ENCODE peak calls at places on chromosomes 5 and 9, in five cellular contexts. U is lower leg skin, M is GM23338, D is mammary epithelial cell, A is AG04450. B is an unnamed sample.

GRCh38 chr9:34375901-34376595 is 650 bp downstream of the MYORG start:
- DNase-seq in U (no peak), M (peak), D (peak), A (no peak), B (peak)

GRCh38 chr5:28328691-28329090 is 1290.3 kb upstream of the CDH9 start:
- DNase-seq in U (no peak), M (no peak), D (peak), A (no peak), B (no peak)

GRCh38 chr9:26012797-26013594 is 334.8 kb upstream of the TUSC1 start:
- DNase-seq in U (no peak), M (no peak), D (no peak), A (no peak), B (no peak)

GRCh38 chr9:16461851-16462250 is 408.6 kb downstream of the BNC2 start:
- DNase-seq in U (no peak), M (no peak), D (no peak), A (no peak), B (no peak)

GRCh38 chr5:59346987-59347386 is 546.5 kb downstream of the PDE4D start:
- DNase-seq in U (no peak), M (no peak), D (no peak), A (no peak), B (no peak)

GRCh38 chr5:128172102-128172501 is 88.5 kb downstream of the SLC12A2 start:
- DNase-seq in U (no peak), M (no peak), D (no peak), A (no peak), B (no peak)

GRCh38 chr5:133712562-133712961 is 100.2 kb upstream of the FSTL4 start:
- DNase-seq in U (no peak), M (no peak), D (no peak), A (no peak), B (no peak)

GRCh38 chr5:63401434-63402046 is 560.7 kb downstream of the HTR1A start:
- DNase-seq in U (peak), M (peak), D (peak), A (no peak), B (peak)

GRCh38 chr5:30040483-30041116 is 1152.9 kb upstream of the CDH6 start:
- DNase-seq in U (no peak), M (peak), D (no peak), A (no peak), B (peak)

GRCh38 chr5:149062371-149063016 is 368 bp downstream of the SH3TC2 start:
- DNase-seq in U (peak), M (no peak), D (peak), A (no peak), B (peak)

GRCh38 chr5:4662845-4663244 is 477.3 kb upstream of the ADAMTS16 start:
- DNase-seq in U (no peak), M (no peak), D (no peak), A (no peak), B (no peak)

GRCh38 chr9:90724112-90724511 is 77.5 kb upstream of the SYK start:
- DNase-seq in U (no peak), M (no peak), D (no peak), A (no peak), B (no peak)

GRCh38 chr9:11805969-11806368 is 887.2 kb upstream of the TYRP1 start:
- DNase-seq in U (no peak), M (no peak), D (no peak), A (no peak), B (no peak)

GRCh38 chr9:113901196-113901818 is 25.2 kb downstream of the ZNF618 start:
- DNase-seq in U (no peak), M (no peak), D (no peak), A (no peak), B (no peak)

GRCh38 chr5:89988998-89989690 is 420.4 kb downstream of the CETN3 start:
- DNase-seq in U (no peak), M (no peak), D (no peak), A (no peak), B (no peak)

GRCh38 chr9:35718726-35719511 is 13.1 kb downstream of the TLN1 start:
- DNase-seq in U (no peak), M (no peak), D (peak), A (no peak), B (peak)

GRCh38 chr9:10045598-10045997 is 567.2 kb downstream of the PTPRD start:
- DNase-seq in U (no peak), M (peak), D (peak), A (no peak), B (peak)

GRCh38 chr9:80114241-80114640 is 542.5 kb downstream of the TLE4 start:
- DNase-seq in U (no peak), M (no peak), D (no peak), A (no peak), B (no peak)

GRCh38 chr9:85117831-85118230 is 448.3 kb downstream of the NTRK2 start:
- DNase-seq in U (no peak), M (no peak), D (peak), A (no peak), B (peak)

GRCh38 chr5:166046956-166047355 is 2244.5 kb upstream of the WWC1 start:
- DNase-seq in U (no peak), M (no peak), D (no peak), A (no peak), B (no peak)

GRCh38 chr5:58330781-58331180 is 129.1 kb downstream of the PLK2 start:
- DNase-seq in U (no peak), M (no peak), D (peak), A (no peak), B (peak)

GRCh38 chr5:138601444-138601843 is 26.2 kb upstream of the HSPA9 start:
- DNase-seq in U (no peak), M (no peak), D (peak), A (peak), B (peak)

GRCh38 chr5:59856324-59856723 is 37.2 kb downstream of the PDE4D start:
- DNase-seq in U (no peak), M (no peak), D (no peak), A (no peak), B (no peak)

GRCh38 chr5:132065351-132065937 is 5.0 kb downstream of the IL3 start:
- DNase-seq in U (no peak), M (peak), D (peak), A (peak), B (peak)

GRCh38 chr9:128274245-128274644 is 1.6 kb downstream of the GOLGA2 start:
- DNase-seq in U (no peak), M (no peak), D (no peak), A (no peak), B (no peak)
- H3K4me3 ChIP-seq in U (no peak), M (no peak), D (no peak), A (peak), B (no peak)

GRCh38 chr9:19660019-19660418 is 128.8 kb downstream of the SLC24A2 start:
- DNase-seq in U (no peak), M (no peak), D (peak), A (no peak), B (peak)

GRCh38 chr9:19665146-19665863 is 123.5 kb downstream of the SLC24A2 start:
- DNase-seq in U (no peak), M (no peak), D (no peak), A (no peak), B (no peak)

GRCh38 chr9:19666575-19666974 is 122.3 kb downstream of the SLC24A2 start:
- DNase-seq in U (no peak), M (no peak), D (no peak), A (no peak), B (no peak)

GRCh38 chr9:19662213-19662612 is 126.6 kb downstream of the SLC24A2 start:
- DNase-seq in U (no peak), M (no peak), D (no peak), A (no peak), B (no peak)

GRCh38 chr9:19663554-19663953 is 125.3 kb downstream of the SLC24A2 start:
- DNase-seq in U (no peak), M (no peak), D (no peak), A (no peak), B (no peak)
- TF ChIP-seq CTCF in U (no peak), M (no peak), D (no peak), A (no peak), B (no peak)

GRCh38 chr9:134626576-134627416 is 14.8 kb upstream of the COL5A1 start:
- DNase-seq in U (no peak), M (no peak), D (no peak), A (no peak), B (peak)
- H3K4me3 ChIP-seq in U (no peak), M (no peak), D (no peak), A (no peak), B (no peak)

DNA sequence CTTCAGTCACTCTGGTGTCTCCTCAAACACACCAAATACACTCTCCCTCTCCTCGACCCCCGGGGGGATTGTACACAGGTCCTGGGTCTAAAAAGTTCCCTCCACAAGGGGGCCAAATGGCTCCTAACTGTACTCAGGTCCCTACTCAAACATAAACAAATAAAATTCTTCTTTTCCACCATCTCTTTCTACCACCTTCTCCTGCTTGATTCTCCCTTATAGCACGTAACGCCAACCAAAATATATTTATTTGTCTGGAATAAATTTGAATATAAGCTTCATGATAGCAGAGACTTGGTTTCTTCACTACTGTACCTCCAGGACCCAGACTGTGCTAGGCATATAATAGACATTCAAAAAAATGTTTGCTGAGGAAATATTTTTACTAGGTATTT is 21.4 kb downstream of the ZNF608 start:
- DNase-seq in U (no peak), M (peak), D (no peak), A (no peak), B (no peak)
- TF ChIP-seq CTCF in U (no peak), M (peak), D (no peak), A (no peak), B (no peak)

GRCh38 chr5:673837-674629 is 19.1 kb downstream of the TPPP start:
- DNase-seq in U (no peak), M (no peak), D (peak), A (no peak), B (no peak)

GRCh38 chr5:674630-675011 is 18.5 kb downstream of the TPPP start:
- DNase-seq in U (no peak), M (no peak), D (no peak), A (no peak), B (no peak)

GRCh38 chr5:671459-672328 is 21.5 kb downstream of the TPPP start:
- DNase-seq in U (peak), M (peak), D (peak), A (peak), B (peak)

GRCh38 chr5:672329-673139 is 20.6 kb downstream of the TPPP start:
- DNase-seq in U (peak), M (peak), D (peak), A (peak), B (peak)

DNA sequence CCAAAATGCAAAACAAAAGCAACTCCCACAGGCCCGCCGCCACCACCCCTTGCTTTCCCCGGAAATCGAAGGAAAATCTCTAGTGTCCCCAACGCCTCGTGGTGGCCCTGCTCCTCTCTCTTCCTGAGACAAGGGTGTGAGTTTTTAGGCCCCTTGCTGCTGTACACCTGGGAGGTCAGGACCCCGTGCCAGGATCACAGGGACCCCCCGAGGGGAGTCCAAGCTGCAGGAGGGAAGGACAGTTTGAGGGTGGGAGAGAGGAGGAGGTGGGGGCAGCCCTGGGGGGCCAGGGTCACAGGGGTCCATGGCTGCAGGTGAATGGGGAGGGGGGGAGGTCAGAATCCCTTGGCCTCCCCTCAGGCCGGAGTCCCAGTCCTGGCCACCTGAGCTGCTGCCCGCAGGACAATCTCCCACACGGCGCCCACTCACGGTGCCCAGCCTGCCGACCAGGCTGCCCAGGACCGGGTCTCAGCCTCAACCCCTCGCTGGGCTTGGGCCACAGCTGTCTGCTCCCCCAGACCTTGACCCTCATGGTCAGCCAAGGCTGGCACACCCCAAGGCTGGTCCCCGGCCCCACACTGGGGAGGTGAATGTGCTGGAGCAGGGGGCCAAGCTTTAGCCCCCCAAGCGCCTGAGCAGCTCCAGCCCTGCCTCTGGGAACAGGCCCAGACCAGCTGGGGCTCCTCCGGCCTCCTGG is 19.9 kb downstream of the TPPP start:
- DNase-seq in U (no peak), M (no peak), D (no peak), A (no peak), B (no peak)
- H3K4me3 ChIP-seq in U (no peak), M (no peak), D (no peak), A (no peak), B (no peak)

GRCh38 chr5:76016258-76016657 is 66.9 kb upstream of the SV2C start:
- DNase-seq in U (no peak), M (peak), D (no peak), A (no peak), B (no peak)
- TF ChIP-seq CTCF in U (no peak), M (peak), D (no peak), A (peak), B (no peak)

DNA sequence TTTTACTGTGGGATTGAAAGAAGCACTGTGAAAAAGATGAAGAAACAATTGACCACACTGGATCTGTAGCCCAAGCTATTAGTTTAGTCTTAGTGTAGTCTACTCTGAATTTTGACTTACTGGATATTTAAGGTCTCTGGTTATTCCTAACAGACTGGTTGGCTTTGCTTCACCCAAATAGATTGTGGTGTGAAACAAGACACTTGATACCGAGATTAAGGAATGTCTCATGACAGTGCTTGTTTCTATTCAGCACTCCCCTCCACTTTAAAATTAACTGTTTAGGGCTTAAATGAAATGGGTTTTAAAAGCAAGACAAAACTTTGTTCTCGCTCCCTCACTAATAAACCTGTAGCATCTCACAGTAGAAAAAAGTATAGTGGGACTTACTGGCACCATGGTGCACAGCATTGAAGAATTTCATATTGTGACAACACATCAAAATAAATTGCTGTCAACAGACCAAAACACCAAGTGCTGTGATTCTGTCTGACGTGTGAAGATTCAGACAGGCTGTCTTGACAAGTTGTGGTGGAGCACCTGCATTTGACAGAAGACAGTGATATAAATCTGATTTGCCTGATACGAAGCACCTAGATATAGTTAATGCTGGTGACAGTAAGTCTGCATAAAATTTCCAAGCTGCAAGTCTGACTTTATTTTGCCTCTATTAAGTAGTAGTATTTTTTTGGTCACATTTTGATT is 73.1 kb downstream of the PBX3 start:
- DNase-seq in U (no peak), M (peak), D (no peak), A (no peak), B (peak)
- H3K4me3 ChIP-seq in U (no peak), M (no peak), D (no peak), A (no peak), B (no peak)

DNA sequence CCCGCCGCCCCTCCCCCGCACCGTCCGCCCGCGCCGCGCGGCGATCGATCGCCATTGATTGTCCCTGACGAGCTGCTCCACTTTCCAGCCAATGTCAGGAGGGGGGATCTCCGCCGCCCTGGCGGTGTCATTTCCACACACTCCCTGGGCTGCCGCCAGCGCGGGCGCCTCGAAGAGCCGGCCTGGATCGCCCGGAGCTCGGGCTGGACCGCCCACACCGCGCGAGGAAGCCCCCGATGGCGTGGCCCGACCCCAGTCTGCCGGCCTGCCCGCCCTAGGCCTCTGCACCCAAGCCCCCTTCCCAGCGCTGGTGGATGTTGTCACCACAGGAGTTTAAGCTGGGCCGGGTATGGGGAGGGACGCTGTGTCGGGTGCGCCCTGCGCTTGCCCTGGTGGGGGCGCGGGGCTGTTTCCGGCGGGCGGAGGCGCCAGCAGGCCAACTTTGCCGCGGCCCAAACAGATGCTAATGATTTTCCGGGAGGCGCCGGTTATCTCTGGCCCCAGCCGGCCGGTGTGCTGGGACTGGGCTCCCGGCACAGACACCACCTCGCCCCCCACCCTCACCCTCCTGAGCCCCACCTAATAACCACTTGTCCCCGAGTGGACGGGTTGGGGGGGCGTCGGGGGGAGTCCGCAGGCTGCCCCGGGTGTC is 10.6 kb upstream of the CXXC5 start:
- DNase-seq in U (no peak), M (peak), D (peak), A (no peak), B (no peak)
- TF ChIP-seq CTCF in U (no peak), M (peak), D (no peak), A (peak), B (peak)

DNA sequence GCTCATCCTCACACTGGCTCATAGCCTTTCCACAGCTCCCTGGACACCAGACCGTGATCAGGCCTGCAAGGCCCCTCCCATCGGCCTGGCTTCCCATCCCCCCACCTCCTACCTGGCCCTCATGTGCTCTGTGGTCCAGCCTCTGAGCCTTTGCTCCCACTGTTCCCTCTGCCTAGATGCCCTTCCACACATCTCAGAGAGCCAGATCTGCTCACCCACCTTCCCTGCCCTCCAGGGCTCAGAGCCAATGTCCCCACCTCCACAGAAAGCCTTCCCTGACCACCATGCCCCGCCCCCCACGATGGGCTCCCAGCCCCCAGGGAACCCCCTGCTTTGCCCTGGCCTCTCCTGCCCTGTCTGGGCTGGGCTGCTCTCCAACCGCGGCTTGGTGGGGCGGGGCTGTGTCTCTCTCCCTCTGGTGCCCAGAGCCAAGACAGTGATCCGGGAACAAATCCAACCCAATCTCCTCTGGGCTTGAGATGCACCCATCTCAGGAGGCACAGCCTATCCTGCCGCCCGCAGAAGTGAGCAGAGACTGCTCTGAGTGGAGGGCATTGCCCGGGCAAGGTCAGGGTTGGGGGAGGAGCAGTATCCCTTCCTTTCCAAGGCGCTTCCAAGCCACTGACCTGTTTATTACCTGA is 1.6 kb downstream of the NINJ1 start:
- DNase-seq in U (peak), M (peak), D (peak), A (no peak), B (no peak)
- H3K4me3 ChIP-seq in U (peak), M (peak), D (peak), A (peak), B (peak)

B was measured in bronchial epithelial cell.